ENCODE peak calls at places on chromosomes 5 and 9, in five cellular contexts. One of them, this sample, is unnamed.

GRCh38 chr9:108434502-108434901 is 421.3 kb downstream of the ACTL7B start:
- DNase-seq in ureter: no peak
- DNase-seq in bronchial epithelial cell: no peak
- DNase-seq in stimulated activated CD8-positive, alpha-beta memory T cell treated with anti-CD3 and anti-CD28 coated beads, Interleukin-12 subunit alpha, Interleukin-12 subunit beta, amount 100 ng/mL, for 1 hour: no peak
- DNase-seq in caudate nucleus: no peak
- DNase-seq in this sample: no peak

GRCh38 chr9:69822091-69822750 is 1.6 kb downstream of the CFAP95 start:
- DNase-seq in ureter: no peak
- DNase-seq in bronchial epithelial cell: peak
- DNase-seq in stimulated activated CD8-positive, alpha-beta memory T cell treated with anti-CD3 and anti-CD28 coated beads, Interleukin-12 subunit alpha, Interleukin-12 subunit beta, amount 100 ng/mL, for 1 hour: no peak
- DNase-seq in caudate nucleus: no peak
- DNase-seq in this sample: no peak

GRCh38 chr5:74916831-74917710 is 50.9 kb upstream of the FAM169A start:
- DNase-seq in ureter: no peak
- DNase-seq in bronchial epithelial cell: peak
- DNase-seq in stimulated activated CD8-positive, alpha-beta memory T cell treated with anti-CD3 and anti-CD28 coated beads, Interleukin-12 subunit alpha, Interleukin-12 subunit beta, amount 100 ng/mL, for 1 hour: no peak
- DNase-seq in caudate nucleus: no peak
- DNase-seq in this sample: no peak

GRCh38 chr5:54211912-54212311 is 98.5 kb downstream of the ARL15 start:
- DNase-seq in ureter: no peak
- DNase-seq in bronchial epithelial cell: no peak
- DNase-seq in stimulated activated CD8-positive, alpha-beta memory T cell treated with anti-CD3 and anti-CD28 coated beads, Interleukin-12 subunit alpha, Interleukin-12 subunit beta, amount 100 ng/mL, for 1 hour: no peak
- DNase-seq in caudate nucleus: no peak
- DNase-seq in this sample: no peak

GRCh38 chr9:120151149-120151548 is 428.8 kb downstream of the CDK5RAP2 start:
- DNase-seq in ureter: no peak
- DNase-seq in bronchial epithelial cell: no peak
- DNase-seq in stimulated activated CD8-positive, alpha-beta memory T cell treated with anti-CD3 and anti-CD28 coated beads, Interleukin-12 subunit alpha, Interleukin-12 subunit beta, amount 100 ng/mL, for 1 hour: no peak
- DNase-seq in caudate nucleus: no peak
- DNase-seq in this sample: no peak

GRCh38 chr5:57434683-57435082 is 47.9 kb downstream of the ACTBL2 start:
- DNase-seq in ureter: no peak
- DNase-seq in bronchial epithelial cell: no peak
- DNase-seq in stimulated activated CD8-positive, alpha-beta memory T cell treated with anti-CD3 and anti-CD28 coated beads, Interleukin-12 subunit alpha, Interleukin-12 subunit beta, amount 100 ng/mL, for 1 hour: no peak
- DNase-seq in caudate nucleus: no peak
- DNase-seq in this sample: no peak

GRCh38 chr9:5336683-5337082 is 3.0 kb downstream of the RLN1 start:
- DNase-seq in ureter: no peak
- DNase-seq in bronchial epithelial cell: no peak
- DNase-seq in stimulated activated CD8-positive, alpha-beta memory T cell treated with anti-CD3 and anti-CD28 coated beads, Interleukin-12 subunit alpha, Interleukin-12 subunit beta, amount 100 ng/mL, for 1 hour: no peak
- DNase-seq in caudate nucleus: no peak
- DNase-seq in this sample: no peak

GRCh38 chr9:99023831-99024230 is 80.1 kb downstream of the COL15A1 start:
- DNase-seq in ureter: peak
- DNase-seq in bronchial epithelial cell: no peak
- DNase-seq in stimulated activated CD8-positive, alpha-beta memory T cell treated with anti-CD3 and anti-CD28 coated beads, Interleukin-12 subunit alpha, Interleukin-12 subunit beta, amount 100 ng/mL, for 1 hour: no peak
- DNase-seq in caudate nucleus: no peak
- DNase-seq in this sample: peak

GRCh38 chr5:118174671-118175070 is 813.7 kb downstream of the DTWD2 start:
- DNase-seq in ureter: no peak
- DNase-seq in bronchial epithelial cell: no peak
- DNase-seq in stimulated activated CD8-positive, alpha-beta memory T cell treated with anti-CD3 and anti-CD28 coated beads, Interleukin-12 subunit alpha, Interleukin-12 subunit beta, amount 100 ng/mL, for 1 hour: no peak
- DNase-seq in caudate nucleus: no peak
- DNase-seq in this sample: no peak

GRCh38 chr5:74185599-74185998 is 454.9 kb downstream of the ENC1 start:
- DNase-seq in ureter: no peak
- DNase-seq in bronchial epithelial cell: no peak
- DNase-seq in stimulated activated CD8-positive, alpha-beta memory T cell treated with anti-CD3 and anti-CD28 coated beads, Interleukin-12 subunit alpha, Interleukin-12 subunit beta, amount 100 ng/mL, for 1 hour: no peak
- DNase-seq in caudate nucleus: no peak
- DNase-seq in this sample: no peak

GRCh38 chr9:7234144-7234543 is 476.4 kb downstream of the KDM4C start:
- DNase-seq in ureter: no peak
- DNase-seq in bronchial epithelial cell: peak
- DNase-seq in stimulated activated CD8-positive, alpha-beta memory T cell treated with anti-CD3 and anti-CD28 coated beads, Interleukin-12 subunit alpha, Interleukin-12 subunit beta, amount 100 ng/mL, for 1 hour: no peak
- DNase-seq in caudate nucleus: no peak
- DNase-seq in this sample: no peak

GRCh38 chr9:117081641-117082317 is 333.1 kb downstream of the ASTN2 start:
- DNase-seq in ureter: no peak
- DNase-seq in bronchial epithelial cell: no peak
- DNase-seq in stimulated activated CD8-positive, alpha-beta memory T cell treated with anti-CD3 and anti-CD28 coated beads, Interleukin-12 subunit alpha, Interleukin-12 subunit beta, amount 100 ng/mL, for 1 hour: no peak
- DNase-seq in caudate nucleus: no peak
- DNase-seq in this sample: no peak

GRCh38 chr9:37200572-37201005 is 80.2 kb downstream of the ZCCHC7 start:
- DNase-seq in ureter: no peak
- DNase-seq in bronchial epithelial cell: peak
- DNase-seq in stimulated activated CD8-positive, alpha-beta memory T cell treated with anti-CD3 and anti-CD28 coated beads, Interleukin-12 subunit alpha, Interleukin-12 subunit beta, amount 100 ng/mL, for 1 hour: no peak
- DNase-seq in caudate nucleus: no peak
- DNase-seq in this sample: no peak

GRCh38 chr9:129910628-129911567 is 75.6 kb downstream of the USP20 start:
- DNase-seq in ureter: no peak
- DNase-seq in bronchial epithelial cell: peak
- DNase-seq in stimulated activated CD8-positive, alpha-beta memory T cell treated with anti-CD3 and anti-CD28 coated beads, Interleukin-12 subunit alpha, Interleukin-12 subunit beta, amount 100 ng/mL, for 1 hour: no peak
- DNase-seq in caudate nucleus: no peak
- DNase-seq in this sample: no peak

GRCh38 chr5:142316051-142316450 is 8.8 kb downstream of the SPRY4 start:
- DNase-seq in ureter: no peak
- DNase-seq in bronchial epithelial cell: no peak
- DNase-seq in stimulated activated CD8-positive, alpha-beta memory T cell treated with anti-CD3 and anti-CD28 coated beads, Interleukin-12 subunit alpha, Interleukin-12 subunit beta, amount 100 ng/mL, for 1 hour: no peak
- DNase-seq in caudate nucleus: no peak
- DNase-seq in this sample: peak

GRCh38 chr9:12666813-12667212 is 26.4 kb upstream of the TYRP1 start:
- DNase-seq in ureter: no peak
- DNase-seq in bronchial epithelial cell: no peak
- DNase-seq in stimulated activated CD8-positive, alpha-beta memory T cell treated with anti-CD3 and anti-CD28 coated beads, Interleukin-12 subunit alpha, Interleukin-12 subunit beta, amount 100 ng/mL, for 1 hour: no peak
- DNase-seq in caudate nucleus: no peak
- DNase-seq in this sample: no peak

GRCh38 chr9:111945216-111945615 is 48.6 kb downstream of the UGCG start:
- DNase-seq in ureter: no peak
- DNase-seq in bronchial epithelial cell: no peak
- DNase-seq in stimulated activated CD8-positive, alpha-beta memory T cell treated with anti-CD3 and anti-CD28 coated beads, Interleukin-12 subunit alpha, Interleukin-12 subunit beta, amount 100 ng/mL, for 1 hour: no peak
- DNase-seq in caudate nucleus: no peak
- DNase-seq in this sample: no peak

GRCh38 chr9:15289590-15289989 is 17.4 kb downstream of the TTC39B start:
- DNase-seq in ureter: no peak
- DNase-seq in bronchial epithelial cell: no peak
- DNase-seq in stimulated activated CD8-positive, alpha-beta memory T cell treated with anti-CD3 and anti-CD28 coated beads, Interleukin-12 subunit alpha, Interleukin-12 subunit beta, amount 100 ng/mL, for 1 hour: no peak
- DNase-seq in caudate nucleus: no peak
- DNase-seq in this sample: no peak

GRCh38 chr9:37971107-37971459 is 67.2 kb upstream of the SLC25A51 start:
- DNase-seq in ureter: no peak
- DNase-seq in bronchial epithelial cell: no peak
- DNase-seq in stimulated activated CD8-positive, alpha-beta memory T cell treated with anti-CD3 and anti-CD28 coated beads, Interleukin-12 subunit alpha, Interleukin-12 subunit beta, amount 100 ng/mL, for 1 hour: no peak
- DNase-seq in caudate nucleus: no peak
- DNase-seq in this sample: no peak

GRCh38 chr5:146344155-146345118 is 5.8 kb downstream of the POU4F3 start:
- DNase-seq in ureter: no peak
- DNase-seq in bronchial epithelial cell: no peak
- DNase-seq in stimulated activated CD8-positive, alpha-beta memory T cell treated with anti-CD3 and anti-CD28 coated beads, Interleukin-12 subunit alpha, Interleukin-12 subunit beta, amount 100 ng/mL, for 1 hour: no peak
- DNase-seq in caudate nucleus: no peak
- DNase-seq in this sample: no peak

GRCh38 chr9:88400021-88400420 is 11.8 kb downstream of the SPIN1 start:
- DNase-seq in ureter: no peak
- DNase-seq in bronchial epithelial cell: peak
- DNase-seq in stimulated activated CD8-positive, alpha-beta memory T cell treated with anti-CD3 and anti-CD28 coated beads, Interleukin-12 subunit alpha, Interleukin-12 subunit beta, amount 100 ng/mL, for 1 hour: no peak
- DNase-seq in caudate nucleus: no peak
- DNase-seq in this sample: no peak

GRCh38 chr5:138240690-138241385 is 27.7 kb upstream of the CDC23 start:
- DNase-seq in ureter: no peak
- DNase-seq in bronchial epithelial cell: no peak
- DNase-seq in stimulated activated CD8-positive, alpha-beta memory T cell treated with anti-CD3 and anti-CD28 coated beads, Interleukin-12 subunit alpha, Interleukin-12 subunit beta, amount 100 ng/mL, for 1 hour: no peak
- DNase-seq in caudate nucleus: no peak
- DNase-seq in this sample: no peak

GRCh38 chr5:14035859-14036440 is 91.5 kb upstream of the DNAH5 start:
- DNase-seq in ureter: no peak
- DNase-seq in bronchial epithelial cell: peak
- DNase-seq in stimulated activated CD8-positive, alpha-beta memory T cell treated with anti-CD3 and anti-CD28 coated beads, Interleukin-12 subunit alpha, Interleukin-12 subunit beta, amount 100 ng/mL, for 1 hour: no peak
- DNase-seq in caudate nucleus: no peak
- DNase-seq in this sample: peak

GRCh38 chr5:154784856-154785255 is 29.7 kb downstream of the LARP1 start:
- DNase-seq in ureter: no peak
- DNase-seq in bronchial epithelial cell: no peak
- DNase-seq in stimulated activated CD8-positive, alpha-beta memory T cell treated with anti-CD3 and anti-CD28 coated beads, Interleukin-12 subunit alpha, Interleukin-12 subunit beta, amount 100 ng/mL, for 1 hour: no peak
- DNase-seq in caudate nucleus: no peak
- DNase-seq in this sample: no peak

GRCh38 chr9:107883496-107884120 is 394.0 kb upstream of the KLF4 start:
- DNase-seq in ureter: no peak
- DNase-seq in bronchial epithelial cell: no peak
- DNase-seq in stimulated activated CD8-positive, alpha-beta memory T cell treated with anti-CD3 and anti-CD28 coated beads, Interleukin-12 subunit alpha, Interleukin-12 subunit beta, amount 100 ng/mL, for 1 hour: no peak
- DNase-seq in caudate nucleus: no peak
- DNase-seq in this sample: no peak

GRCh38 chr5:174340221-174340620 is 294.7 kb downstream of the NSG2 start:
- DNase-seq in ureter: no peak
- DNase-seq in bronchial epithelial cell: no peak
- DNase-seq in stimulated activated CD8-positive, alpha-beta memory T cell treated with anti-CD3 and anti-CD28 coated beads, Interleukin-12 subunit alpha, Interleukin-12 subunit beta, amount 100 ng/mL, for 1 hour: no peak
- DNase-seq in caudate nucleus: no peak
- DNase-seq in this sample: no peak

GRCh38 chr5:173103411-173103810 is 40.9 kb upstream of the BNIP1 start:
- DNase-seq in ureter: no peak
- DNase-seq in bronchial epithelial cell: no peak
- DNase-seq in stimulated activated CD8-positive, alpha-beta memory T cell treated with anti-CD3 and anti-CD28 coated beads, Interleukin-12 subunit alpha, Interleukin-12 subunit beta, amount 100 ng/mL, for 1 hour: no peak
- DNase-seq in caudate nucleus: no peak
- DNase-seq in this sample: no peak

GRCh38 chr9:111136180-111136579 is 97.9 kb upstream of the LPAR1 start:
- DNase-seq in ureter: no peak
- DNase-seq in bronchial epithelial cell: no peak
- DNase-seq in stimulated activated CD8-positive, alpha-beta memory T cell treated with anti-CD3 and anti-CD28 coated beads, Interleukin-12 subunit alpha, Interleukin-12 subunit beta, amount 100 ng/mL, for 1 hour: no peak
- DNase-seq in caudate nucleus: no peak
- DNase-seq in this sample: no peak

GRCh38 chr9:89662718-89663246 is 58.0 kb downstream of the GADD45G start:
- DNase-seq in ureter: no peak
- DNase-seq in bronchial epithelial cell: no peak
- DNase-seq in stimulated activated CD8-positive, alpha-beta memory T cell treated with anti-CD3 and anti-CD28 coated beads, Interleukin-12 subunit alpha, Interleukin-12 subunit beta, amount 100 ng/mL, for 1 hour: no peak
- DNase-seq in caudate nucleus: no peak
- DNase-seq in this sample: no peak

GRCh38 chr5:42756630-42757601 is at the start of gene CCDC152:
- DNase-seq in ureter: no peak
- DNase-seq in bronchial epithelial cell: peak
- DNase-seq in stimulated activated CD8-positive, alpha-beta memory T cell treated with anti-CD3 and anti-CD28 coated beads, Interleukin-12 subunit alpha, Interleukin-12 subunit beta, amount 100 ng/mL, for 1 hour: peak
- DNase-seq in caudate nucleus: no peak
- DNase-seq in this sample: no peak

GRCh38 chr5:136374003-136374402 is 8.7 kb upstream of the TRPC7 start:
- DNase-seq in ureter: no peak
- DNase-seq in bronchial epithelial cell: peak
- DNase-seq in stimulated activated CD8-positive, alpha-beta memory T cell treated with anti-CD3 and anti-CD28 coated beads, Interleukin-12 subunit alpha, Interleukin-12 subunit beta, amount 100 ng/mL, for 1 hour: no peak
- DNase-seq in caudate nucleus: no peak
- DNase-seq in this sample: no peak

GRCh38 chr5:138064526-138064925 is 19.3 kb upstream of the WNT8A start:
- DNase-seq in ureter: no peak
- DNase-seq in bronchial epithelial cell: no peak
- DNase-seq in stimulated activated CD8-positive, alpha-beta memory T cell treated with anti-CD3 and anti-CD28 coated beads, Interleukin-12 subunit alpha, Interleukin-12 subunit beta, amount 100 ng/mL, for 1 hour: no peak
- DNase-seq in caudate nucleus: no peak
- DNase-seq in this sample: no peak

GRCh38 chr5:38290028-38290653 is 31.8 kb downstream of the EGFLAM start:
- DNase-seq in ureter: no peak
- DNase-seq in bronchial epithelial cell: no peak
- DNase-seq in stimulated activated CD8-positive, alpha-beta memory T cell treated with anti-CD3 and anti-CD28 coated beads, Interleukin-12 subunit alpha, Interleukin-12 subunit beta, amount 100 ng/mL, for 1 hour: no peak
- DNase-seq in caudate nucleus: no peak
- DNase-seq in this sample: no peak

GRCh38 chr5:179262126-179262920 is 82.9 kb downstream of the ADAMTS2 start:
- DNase-seq in ureter: peak
- DNase-seq in bronchial epithelial cell: no peak
- DNase-seq in stimulated activated CD8-positive, alpha-beta memory T cell treated with anti-CD3 and anti-CD28 coated beads, Interleukin-12 subunit alpha, Interleukin-12 subunit beta, amount 100 ng/mL, for 1 hour: no peak
- DNase-seq in caudate nucleus: no peak
- DNase-seq in this sample: no peak

GRCh38 chr5:171335616-171336015 is 26.6 kb downstream of the TLX3 start:
- DNase-seq in ureter: no peak
- DNase-seq in bronchial epithelial cell: no peak
- DNase-seq in stimulated activated CD8-positive, alpha-beta memory T cell treated with anti-CD3 and anti-CD28 coated beads, Interleukin-12 subunit alpha, Interleukin-12 subunit beta, amount 100 ng/mL, for 1 hour: no peak
- DNase-seq in caudate nucleus: no peak
- DNase-seq in this sample: no peak

GRCh38 chr5:103829585-103829984 is 267.0 kb upstream of the NUDT12 start:
- DNase-seq in ureter: no peak
- DNase-seq in bronchial epithelial cell: no peak
- DNase-seq in stimulated activated CD8-positive, alpha-beta memory T cell treated with anti-CD3 and anti-CD28 coated beads, Interleukin-12 subunit alpha, Interleukin-12 subunit beta, amount 100 ng/mL, for 1 hour: no peak
- DNase-seq in caudate nucleus: no peak
- DNase-seq in this sample: no peak

GRCh38 chr5:98585661-98586310 is 187.7 kb upstream of the RGMB start:
- DNase-seq in ureter: no peak
- DNase-seq in bronchial epithelial cell: no peak
- DNase-seq in stimulated activated CD8-positive, alpha-beta memory T cell treated with anti-CD3 and anti-CD28 coated beads, Interleukin-12 subunit alpha, Interleukin-12 subunit beta, amount 100 ng/mL, for 1 hour: no peak
- DNase-seq in caudate nucleus: no peak
- DNase-seq in this sample: no peak

GRCh38 chr5:81068063-81068462 is 107.9 kb downstream of the RASGRF2 start:
- DNase-seq in ureter: no peak
- DNase-seq in bronchial epithelial cell: peak
- DNase-seq in stimulated activated CD8-positive, alpha-beta memory T cell treated with anti-CD3 and anti-CD28 coated beads, Interleukin-12 subunit alpha, Interleukin-12 subunit beta, amount 100 ng/mL, for 1 hour: no peak
- DNase-seq in caudate nucleus: no peak
- DNase-seq in this sample: no peak

GRCh38 chr5:17343675-17344074 is 126.2 kb downstream of the BASP1 start:
- DNase-seq in ureter: no peak
- DNase-seq in bronchial epithelial cell: peak
- DNase-seq in stimulated activated CD8-positive, alpha-beta memory T cell treated with anti-CD3 and anti-CD28 coated beads, Interleukin-12 subunit alpha, Interleukin-12 subunit beta, amount 100 ng/mL, for 1 hour: no peak
- DNase-seq in caudate nucleus: no peak
- DNase-seq in this sample: no peak

This sample was measured in NCI-H2107.